ENCODE peak calls at places on chromosomes 11 and 22, in five cellular contexts. One of them, this sample, is unnamed.

GRCh38 chr11:95585071-95585751 is 204.4 kb downstream of the FAM76B start:
- DNase-seq in endothelial cell of umbilical vein: no peak
- DNase-seq in transverse colon: no peak
- DNase-seq in vagina: no peak
- DNase-seq in stomach: no peak
- DNase-seq in this sample: no peak

GRCh38 chr11:81869337-81870065 is 864.2 kb downstream of the FAM181B start:
- DNase-seq in endothelial cell of umbilical vein: no peak
- DNase-seq in transverse colon: peak; percentile 59
- DNase-seq in vagina: no peak
- DNase-seq in stomach: peak; percentile 44
- DNase-seq in this sample: no peak

GRCh38 chr11:79503028-79503427 is 62.2 kb upstream of the TENM4 start:
- DNase-seq in endothelial cell of umbilical vein: no peak
- DNase-seq in transverse colon: no peak
- DNase-seq in vagina: no peak
- DNase-seq in stomach: no peak
- DNase-seq in this sample: no peak

GRCh38 chr11:72225411-72225951 is 914 bp downstream of the INPPL1 start:
- DNase-seq in endothelial cell of umbilical vein: no peak
- DNase-seq in transverse colon: no peak
- DNase-seq in vagina: no peak
- DNase-seq in stomach: no peak
- DNase-seq in this sample: no peak

GRCh38 chr22:32810241-32811133 is 9.0 kb downstream of the TIMP3 start:
- DNase-seq in endothelial cell of umbilical vein: no peak
- DNase-seq in transverse colon: no peak
- DNase-seq in vagina: no peak
- DNase-seq in stomach: no peak
- DNase-seq in this sample: no peak

GRCh38 chr11:9074338-9075029 is 16.9 kb downstream of the SCUBE2 start:
- DNase-seq in endothelial cell of umbilical vein: no peak
- DNase-seq in transverse colon: no peak
- DNase-seq in vagina: no peak
- DNase-seq in stomach: no peak
- DNase-seq in this sample: no peak

GRCh38 chr11:88402784-88403183 is 65.2 kb upstream of the CTSC start:
- DNase-seq in endothelial cell of umbilical vein: no peak
- DNase-seq in transverse colon: no peak
- DNase-seq in vagina: no peak
- DNase-seq in stomach: no peak
- DNase-seq in this sample: no peak

GRCh38 chr22:30010789-30011405 is 69.4 kb upstream of the HORMAD2 start:
- DNase-seq in endothelial cell of umbilical vein: no peak
- DNase-seq in transverse colon: no peak
- DNase-seq in vagina: no peak
- DNase-seq in stomach: no peak
- DNase-seq in this sample: no peak

GRCh38 chr11:44889266-44889665 is 61.4 kb downstream of the TP53I11 start:
- DNase-seq in endothelial cell of umbilical vein: no peak
- DNase-seq in transverse colon: no peak
- DNase-seq in vagina: no peak
- DNase-seq in stomach: no peak
- DNase-seq in this sample: no peak

GRCh38 chr11:112310867-112311266 is 50.2 kb upstream of the PLET1 start:
- DNase-seq in endothelial cell of umbilical vein: no peak
- DNase-seq in transverse colon: no peak
- DNase-seq in vagina: no peak
- DNase-seq in stomach: no peak
- DNase-seq in this sample: no peak

GRCh38 chr22:17260291-17260690 is 41.1 kb upstream of the ADA2 start:
- DNase-seq in endothelial cell of umbilical vein: no peak
- DNase-seq in transverse colon: no peak
- DNase-seq in vagina: no peak
- DNase-seq in stomach: no peak
- DNase-seq in this sample: no peak

GRCh38 chr11:131897976-131898375 is 527.6 kb downstream of the NTM start:
- DNase-seq in endothelial cell of umbilical vein: no peak
- DNase-seq in transverse colon: no peak
- DNase-seq in vagina: no peak
- DNase-seq in stomach: no peak
- DNase-seq in this sample: no peak

GRCh38 chr22:46997311-46997970 is 235.0 kb downstream of the TBC1D22A start:
- DNase-seq in endothelial cell of umbilical vein: no peak
- DNase-seq in transverse colon: no peak
- DNase-seq in vagina: no peak
- DNase-seq in stomach: no peak
- DNase-seq in this sample: no peak

GRCh38 chr22:18987765-18988164 is 51.7 kb upstream of the PRODH start:
- DNase-seq in endothelial cell of umbilical vein: no peak
- DNase-seq in transverse colon: no peak
- DNase-seq in vagina: no peak
- DNase-seq in stomach: no peak
- DNase-seq in this sample: no peak

GRCh38 chr22:43481528-43482309 is 69.9 kb downstream of the MPPED1 start:
- DNase-seq in endothelial cell of umbilical vein: no peak
- DNase-seq in transverse colon: no peak
- DNase-seq in vagina: no peak
- DNase-seq in stomach: peak; percentile 37
- DNase-seq in this sample: no peak

GRCh38 chr22:28904211-28904808 is 20.9 kb downstream of the ZNRF3 start:
- DNase-seq in endothelial cell of umbilical vein: peak; percentile 9
- DNase-seq in transverse colon: no peak
- DNase-seq in vagina: no peak
- DNase-seq in stomach: no peak
- DNase-seq in this sample: no peak

GRCh38 chr22:44483878-44484277 is 14.2 kb downstream of the RTL6 start:
- DNase-seq in endothelial cell of umbilical vein: no peak
- DNase-seq in transverse colon: no peak
- DNase-seq in vagina: no peak
- DNase-seq in stomach: no peak
- DNase-seq in this sample: no peak

GRCh38 chr22:37356922-37357321 is 70.4 kb downstream of the ELFN2 start:
- DNase-seq in endothelial cell of umbilical vein: no peak
- DNase-seq in transverse colon: no peak
- DNase-seq in vagina: no peak
- DNase-seq in stomach: no peak
- DNase-seq in this sample: no peak

GRCh38 chr11:125592305-125593112 is at the start of gene STT3A:
- DNase-seq in endothelial cell of umbilical vein: peak; percentile 100
- DNase-seq in transverse colon: peak; percentile 99
- DNase-seq in vagina: peak; percentile 99
- DNase-seq in stomach: peak; percentile 99
- DNase-seq in this sample: peak; percentile 99

GRCh38 chr11:102312656-102313055 is 4.6 kb upstream of the BIRC3 start:
- DNase-seq in endothelial cell of umbilical vein: peak; percentile 53
- DNase-seq in transverse colon: no peak
- DNase-seq in vagina: no peak
- DNase-seq in stomach: no peak
- DNase-seq in this sample: no peak

DNA sequence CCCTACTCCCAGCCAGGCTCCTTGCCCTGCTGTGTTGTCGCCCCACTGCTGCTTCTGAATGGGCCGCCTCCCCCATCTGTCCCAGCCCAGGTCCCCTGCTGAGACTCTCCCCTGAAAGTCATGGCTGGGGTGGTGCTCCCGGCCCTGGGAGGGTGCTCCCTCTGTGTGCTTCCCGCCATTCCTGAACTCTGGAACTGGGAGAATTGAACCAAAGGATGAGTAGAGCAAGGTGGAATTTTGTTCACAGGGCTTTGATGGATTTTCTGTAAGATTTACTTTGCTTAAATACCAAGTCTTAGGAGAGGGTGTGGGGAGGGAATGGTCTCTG is 402 bp downstream of the APOBEC3G start:
- DNase-seq in endothelial cell of umbilical vein: no peak
- DNase-seq in transverse colon: no peak
- DNase-seq in vagina: no peak
- DNase-seq in stomach: no peak
- DNase-seq in this sample: no peak
- H3K4me1 ChIP-seq in endothelial cell of umbilical vein: no peaks in the 10 kb centered on the region
- H3K4me1 ChIP-seq in transverse colon: peaks cover 6% of the 10 kb centered on the region
- H3K4me1 ChIP-seq in vagina: peaks cover 16% of the 10 kb centered on the region
- H3K4me1 ChIP-seq in stomach: peaks cover 16% of the 10 kb centered on the region
- H3K4me1 ChIP-seq in this sample: peaks cover 13% of the 10 kb centered on the region

GRCh38 chr22:49765951-49766350 is 61.7 kb downstream of the BRD1 start:
- DNase-seq in endothelial cell of umbilical vein: no peak
- DNase-seq in transverse colon: peak; percentile 4
- DNase-seq in vagina: no peak
- DNase-seq in stomach: peak; percentile 17
- DNase-seq in this sample: peak; percentile 70
- TF ChIP-seq POLR2AphosphoS5 in endothelial cell of umbilical vein: no peak
- TF ChIP-seq POLR2AphosphoS5 in transverse colon: no peak
- TF ChIP-seq POLR2AphosphoS5 in vagina: no peak
- TF ChIP-seq POLR2AphosphoS5 in stomach: no peak
- TF ChIP-seq POLR2AphosphoS5 in this sample: no peak

GRCh38 chr11:33891714-33892327 is at the start of gene LMO2:
- DNase-seq in endothelial cell of umbilical vein: no peak
- DNase-seq in transverse colon: no peak
- DNase-seq in vagina: no peak
- DNase-seq in stomach: no peak
- DNase-seq in this sample: no peak
- H3K27ac ChIP-seq in endothelial cell of umbilical vein: no peak within 1 kb of the TSS
- H3K27ac ChIP-seq in transverse colon: no peak within 1 kb of the TSS
- H3K27ac ChIP-seq in vagina: no peak within 1 kb of the TSS
- H3K27ac ChIP-seq in stomach: peak within 1 kb of the TSS; percentile 61
- H3K27ac ChIP-seq in this sample: no peak within 1 kb of the TSS

DNA sequence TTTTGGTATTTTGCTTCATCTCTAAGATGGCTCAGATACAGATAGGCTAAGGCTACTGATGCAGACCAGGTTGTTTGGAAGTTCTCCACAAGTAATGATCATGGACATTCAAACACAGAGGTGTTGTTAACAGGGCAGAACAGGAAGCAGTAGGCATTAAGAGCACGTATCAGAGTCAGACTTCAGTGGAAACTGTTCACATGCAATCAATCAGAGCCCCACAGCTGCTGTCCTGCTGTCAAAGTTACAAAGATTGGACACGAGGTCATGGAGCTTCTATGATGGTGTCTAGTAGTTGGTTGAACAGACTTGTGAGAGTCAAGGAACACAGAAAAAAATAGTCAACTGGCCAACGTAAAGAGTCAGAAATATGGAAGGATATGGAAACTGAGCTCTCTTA is 19.8 kb downstream of the OR10D3 start:
- DNase-seq in endothelial cell of umbilical vein: no peak
- DNase-seq in transverse colon: no peak
- DNase-seq in vagina: no peak
- DNase-seq in stomach: no peak
- DNase-seq in this sample: no peak
- H3K4me1 ChIP-seq in endothelial cell of umbilical vein: no peaks in the 10 kb centered on the region
- H3K4me1 ChIP-seq in transverse colon: no peaks in the 10 kb centered on the region
- H3K4me1 ChIP-seq in vagina: no peaks in the 10 kb centered on the region
- H3K4me1 ChIP-seq in stomach: no peaks in the 10 kb centered on the region
- H3K4me1 ChIP-seq in this sample: no peaks in the 10 kb centered on the region

GRCh38 chr11:31120428-31120827 is 249.1 kb downstream of the DCDC1 start:
- DNase-seq in endothelial cell of umbilical vein: no peak
- DNase-seq in transverse colon: no peak
- DNase-seq in vagina: no peak
- DNase-seq in stomach: no peak
- DNase-seq in this sample: no peak
- TF ChIP-seq POLR2AphosphoS5 in endothelial cell of umbilical vein: no peak
- TF ChIP-seq POLR2AphosphoS5 in transverse colon: no peak
- TF ChIP-seq POLR2AphosphoS5 in vagina: no peak
- TF ChIP-seq POLR2AphosphoS5 in stomach: no peak
- TF ChIP-seq POLR2AphosphoS5 in this sample: no peak

GRCh38 chr11:117874910-117875396 is 1.5 kb downstream of the FXYD6 start:
- DNase-seq in endothelial cell of umbilical vein: no peak
- DNase-seq in transverse colon: no peak
- DNase-seq in vagina: peak; percentile 82
- DNase-seq in stomach: no peak
- DNase-seq in this sample: no peak

GRCh38 chr11:117875397-117876048 is 935 bp downstream of the FXYD6 start:
- DNase-seq in endothelial cell of umbilical vein: no peak
- DNase-seq in transverse colon: no peak
- DNase-seq in vagina: peak; percentile 64
- DNase-seq in stomach: no peak
- DNase-seq in this sample: no peak

GRCh38 chr11:117877120-117877784 is 794 bp upstream of the FXYD6 start:
- DNase-seq in endothelial cell of umbilical vein: no peak
- DNase-seq in transverse colon: no peak
- DNase-seq in vagina: peak; percentile 52
- DNase-seq in stomach: no peak
- DNase-seq in this sample: no peak

GRCh38 chr11:117876049-117876340 is 463 bp downstream of the FXYD6 start:
- DNase-seq in endothelial cell of umbilical vein: no peak
- DNase-seq in transverse colon: no peak
- DNase-seq in vagina: peak; percentile 40
- DNase-seq in stomach: no peak
- DNase-seq in this sample: no peak

DNA sequence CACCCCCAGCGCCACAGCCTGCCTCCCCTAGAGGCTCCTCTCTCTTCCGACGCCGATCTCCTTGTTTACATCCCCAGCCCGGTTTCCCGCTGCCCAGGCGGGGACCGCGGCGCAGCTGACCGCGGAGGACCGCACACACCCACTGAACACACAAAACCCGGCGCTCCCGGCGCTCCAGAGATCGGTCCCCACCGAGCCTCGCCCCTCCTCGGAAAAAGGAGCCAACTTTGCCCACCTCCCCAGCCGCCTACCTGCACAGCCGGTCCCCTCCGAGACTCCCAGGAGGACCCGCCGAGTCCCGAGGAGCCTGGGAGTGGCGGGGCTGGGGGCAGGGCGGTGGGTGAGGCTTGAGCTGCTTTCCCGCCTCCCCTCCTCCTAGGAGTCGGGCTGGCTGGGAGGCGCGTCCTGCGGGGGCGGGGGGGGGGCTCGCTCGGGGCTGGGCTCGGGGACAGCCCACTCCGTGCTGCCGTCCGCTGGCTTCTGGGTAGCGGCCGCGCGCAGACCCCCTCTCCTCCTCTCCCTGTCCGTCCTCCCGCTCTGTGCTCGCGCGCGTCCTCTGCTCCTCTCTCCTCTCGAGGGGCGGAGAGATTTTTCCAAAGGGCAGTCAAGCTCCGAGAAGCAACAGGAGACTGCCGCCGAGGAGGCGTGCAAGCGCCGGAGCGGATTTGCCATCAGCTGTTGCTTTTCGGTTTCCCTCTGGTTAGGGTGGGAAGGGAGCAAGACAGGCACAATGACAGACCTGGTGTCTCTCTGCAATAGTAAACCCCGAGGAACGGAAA is at the start of gene FXYD6:
- DNase-seq in endothelial cell of umbilical vein: no peak
- DNase-seq in transverse colon: peak; percentile 35
- DNase-seq in vagina: peak; percentile 92
- DNase-seq in stomach: no peak
- DNase-seq in this sample: no peak
- H3K27ac ChIP-seq in endothelial cell of umbilical vein: no peak within 1 kb of the TSS
- H3K27ac ChIP-seq in transverse colon: peak within 1 kb of the TSS; percentile 86
- H3K27ac ChIP-seq in vagina: peak within 1 kb of the TSS; percentile 80
- H3K27ac ChIP-seq in stomach: peak within 1 kb of the TSS; percentile 69
- H3K27ac ChIP-seq in this sample: no peak within 1 kb of the TSS